ENCODE peak calls at places on chromosomes 1 and 21, in six cellular contexts. One of them, this sample, is unnamed. For H3K9me3, the result is how much of the 10 kb centered on the place peaks cover.

GRCh38 chr1:70333245-70333644 is 21.3 kb downstream of the ANKRD13C start:
- DNase-seq in transverse colon: no peak
- DNase-seq in upper lobe of left lung: no peak
- DNase-seq in Karpas-422: no peak
- DNase-seq in CD8-positive, alpha-beta memory T cell: no peak
- DNase-seq in neural progenitor cell: no peak
- DNase-seq in this sample: no peak

GRCh38 chr1:245946905-245947304 is 560.2 kb downstream of the SMYD3 start:
- DNase-seq in upper lobe of left lung: no peak
- DNase-seq in Karpas-422: no peak
- DNase-seq in CD8-positive, alpha-beta memory T cell: no peak
- DNase-seq in neural progenitor cell: peak
- DNase-seq in transverse colon: no peak
- DNase-seq in this sample: no peak

GRCh38 chr1:17452686-17453085 is 13.2 kb upstream of the RCC2 start:
- DNase-seq in neural progenitor cell: no peak
- DNase-seq in Karpas-422: no peak
- DNase-seq in CD8-positive, alpha-beta memory T cell: no peak
- DNase-seq in upper lobe of left lung: no peak
- DNase-seq in transverse colon: no peak
- DNase-seq in this sample: no peak

GRCh38 chr1:44693159-44693558 is 18.6 kb downstream of the ARMH1 start:
- DNase-seq in transverse colon: no peak
- DNase-seq in upper lobe of left lung: no peak
- DNase-seq in Karpas-422: no peak
- DNase-seq in neural progenitor cell: no peak
- DNase-seq in CD8-positive, alpha-beta memory T cell: no peak
- DNase-seq in this sample: no peak

GRCh38 chr21:26366781-26367180 is 196.2 kb upstream of the APP start:
- DNase-seq in Karpas-422: no peak
- DNase-seq in CD8-positive, alpha-beta memory T cell: no peak
- DNase-seq in upper lobe of left lung: no peak
- DNase-seq in transverse colon: no peak
- DNase-seq in neural progenitor cell: no peak
- DNase-seq in this sample: no peak

GRCh38 chr21:33451634-33452071 is 28.1 kb downstream of the TMEM50B start:
- DNase-seq in neural progenitor cell: no peak
- DNase-seq in Karpas-422: no peak
- DNase-seq in transverse colon: no peak
- DNase-seq in CD8-positive, alpha-beta memory T cell: no peak
- DNase-seq in upper lobe of left lung: no peak
- DNase-seq in this sample: no peak

GRCh38 chr1:7538849-7539771 is 232.0 kb upstream of the VAMP3 start:
- DNase-seq in transverse colon: no peak
- DNase-seq in neural progenitor cell: no peak
- DNase-seq in Karpas-422: no peak
- DNase-seq in upper lobe of left lung: no peak
- DNase-seq in CD8-positive, alpha-beta memory T cell: no peak
- DNase-seq in this sample: no peak

GRCh38 chr1:24108334-24109165 is 3.4 kb downstream of the MYOM3 start:
- DNase-seq in transverse colon: peak
- DNase-seq in neural progenitor cell: no peak
- DNase-seq in CD8-positive, alpha-beta memory T cell: no peak
- DNase-seq in upper lobe of left lung: no peak
- DNase-seq in Karpas-422: no peak
- DNase-seq in this sample: no peak

GRCh38 chr1:236484310-236484971 is 39.3 kb upstream of the LGALS8 start:
- DNase-seq in CD8-positive, alpha-beta memory T cell: no peak
- DNase-seq in upper lobe of left lung: no peak
- DNase-seq in transverse colon: no peak
- DNase-seq in neural progenitor cell: no peak
- DNase-seq in Karpas-422: no peak
- DNase-seq in this sample: no peak

GRCh38 chr1:37765937-37766664 is 1.2 kb upstream of the EPHA10 start:
- DNase-seq in neural progenitor cell: peak
- DNase-seq in CD8-positive, alpha-beta memory T cell: no peak
- DNase-seq in Karpas-422: peak
- DNase-seq in upper lobe of left lung: no peak
- DNase-seq in transverse colon: no peak
- DNase-seq in this sample: no peak

GRCh38 chr1:109197163-109198042 is 16.3 kb upstream of the SARS1 start:
- DNase-seq in Karpas-422: no peak
- DNase-seq in upper lobe of left lung: peak
- DNase-seq in transverse colon: no peak
- DNase-seq in neural progenitor cell: no peak
- DNase-seq in CD8-positive, alpha-beta memory T cell: no peak
- DNase-seq in this sample: no peak

GRCh38 chr21:18832950-18833349 is 429.4 kb upstream of the TMPRSS15 start:
- DNase-seq in Karpas-422: no peak
- DNase-seq in transverse colon: no peak
- DNase-seq in neural progenitor cell: no peak
- DNase-seq in upper lobe of left lung: no peak
- DNase-seq in CD8-positive, alpha-beta memory T cell: no peak
- DNase-seq in this sample: no peak

GRCh38 chr1:115133440-115133839 is 44.1 kb upstream of the TSPAN2 start:
- DNase-seq in CD8-positive, alpha-beta memory T cell: no peak
- DNase-seq in neural progenitor cell: no peak
- DNase-seq in upper lobe of left lung: no peak
- DNase-seq in transverse colon: no peak
- DNase-seq in Karpas-422: no peak
- DNase-seq in this sample: no peak

GRCh38 chr1:93275634-93276295 is 69.9 kb upstream of the DR1 start:
- DNase-seq in Karpas-422: no peak
- DNase-seq in upper lobe of left lung: peak
- DNase-seq in neural progenitor cell: peak
- DNase-seq in transverse colon: no peak
- DNase-seq in CD8-positive, alpha-beta memory T cell: no peak
- DNase-seq in this sample: no peak

GRCh38 chr21:37677006-37677405 is 239.3 kb downstream of the KCNJ6 start:
- DNase-seq in CD8-positive, alpha-beta memory T cell: no peak
- DNase-seq in transverse colon: no peak
- DNase-seq in Karpas-422: no peak
- DNase-seq in neural progenitor cell: no peak
- DNase-seq in upper lobe of left lung: no peak
- DNase-seq in this sample: no peak

GRCh38 chr21:41972511-41973205 is 18.8 kb upstream of the C2CD2 start:
- DNase-seq in transverse colon: no peak
- DNase-seq in CD8-positive, alpha-beta memory T cell: no peak
- DNase-seq in neural progenitor cell: no peak
- DNase-seq in Karpas-422: no peak
- DNase-seq in upper lobe of left lung: no peak
- DNase-seq in this sample: no peak

GRCh38 chr1:246647513-246647912 is 76.7 kb upstream of the SCCPDH start:
- DNase-seq in transverse colon: no peak
- DNase-seq in Karpas-422: no peak
- DNase-seq in CD8-positive, alpha-beta memory T cell: no peak
- DNase-seq in upper lobe of left lung: no peak
- DNase-seq in neural progenitor cell: no peak
- DNase-seq in this sample: no peak

GRCh38 chr1:32786856-32787255 is 30.3 kb downstream of the YARS1 start:
- DNase-seq in Karpas-422: peak
- DNase-seq in CD8-positive, alpha-beta memory T cell: no peak
- DNase-seq in upper lobe of left lung: no peak
- DNase-seq in neural progenitor cell: no peak
- DNase-seq in transverse colon: no peak
- DNase-seq in this sample: no peak

GRCh38 chr1:236092899-236093298 is 28.0 kb upstream of the NID1 start:
- DNase-seq in Karpas-422: no peak
- DNase-seq in upper lobe of left lung: no peak
- DNase-seq in neural progenitor cell: no peak
- DNase-seq in CD8-positive, alpha-beta memory T cell: no peak
- DNase-seq in transverse colon: no peak
- DNase-seq in this sample: no peak

GRCh38 chr1:151611288-151611790 is 511 bp upstream of the SNX27 start:
- DNase-seq in upper lobe of left lung: peak
- DNase-seq in CD8-positive, alpha-beta memory T cell: no peak
- DNase-seq in transverse colon: peak
- DNase-seq in neural progenitor cell: no peak
- DNase-seq in Karpas-422: peak
- DNase-seq in this sample: no peak

GRCh38 chr1:215166886-215167285 is 84.3 kb downstream of the KCNK2 start:
- DNase-seq in upper lobe of left lung: no peak
- DNase-seq in Karpas-422: no peak
- DNase-seq in CD8-positive, alpha-beta memory T cell: no peak
- DNase-seq in neural progenitor cell: no peak
- DNase-seq in transverse colon: no peak
- DNase-seq in this sample: no peak

GRCh38 chr1:200699871-200700270 is 30.2 kb upstream of the DDX59 start:
- DNase-seq in transverse colon: no peak
- DNase-seq in Karpas-422: no peak
- DNase-seq in upper lobe of left lung: no peak
- DNase-seq in CD8-positive, alpha-beta memory T cell: no peak
- DNase-seq in neural progenitor cell: no peak
- DNase-seq in this sample: no peak

GRCh38 chr1:15459771-15460719 is 3.5 kb downstream of the CELA2A start:
- DNase-seq in transverse colon: no peak
- DNase-seq in neural progenitor cell: no peak
- DNase-seq in CD8-positive, alpha-beta memory T cell: no peak
- DNase-seq in upper lobe of left lung: no peak
- DNase-seq in Karpas-422: no peak
- DNase-seq in this sample: no peak

DNA sequence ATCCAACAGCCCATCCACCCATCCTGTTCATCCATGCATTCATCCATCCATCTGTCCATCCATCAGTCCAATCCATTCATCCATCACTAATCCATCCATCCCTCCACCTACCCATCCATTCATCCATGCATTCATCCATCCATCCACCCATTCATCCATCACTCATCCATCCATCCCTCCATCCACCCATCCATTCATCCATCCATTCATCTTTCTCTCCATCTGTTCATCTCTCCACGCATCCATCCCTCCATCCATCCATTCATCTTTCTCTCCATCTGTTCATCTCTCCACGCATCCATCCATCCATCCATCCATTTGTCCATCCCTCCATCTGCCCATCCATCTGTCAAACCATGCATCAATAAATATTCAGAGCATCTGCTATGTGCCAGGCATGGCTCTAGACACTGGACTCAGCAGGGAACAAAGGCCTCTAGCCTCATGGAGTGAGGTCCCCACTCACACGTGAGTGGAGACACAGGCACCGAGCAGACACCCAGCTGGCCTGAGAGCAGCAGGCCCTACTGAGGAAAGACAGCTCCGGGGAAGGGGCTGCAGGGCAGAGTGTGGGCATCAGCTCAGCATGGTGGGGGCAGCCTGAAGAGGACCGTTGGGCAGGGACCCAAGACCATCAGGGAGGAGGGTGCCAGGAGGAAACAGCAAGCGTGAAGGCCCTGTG is 9.6 kb downstream of the KRTAP10-1 start:
- DNase-seq in Karpas-422: no peak
- DNase-seq in transverse colon: no peak
- DNase-seq in CD8-positive, alpha-beta memory T cell: no peak
- DNase-seq in upper lobe of left lung: no peak
- DNase-seq in neural progenitor cell: no peak
- DNase-seq in this sample: no peak
- H3K9me3 ChIP-seq in Karpas-422: under half
- H3K9me3 ChIP-seq in transverse colon: under half
- H3K9me3 ChIP-seq in CD8-positive, alpha-beta memory T cell: under half
- H3K9me3 ChIP-seq in upper lobe of left lung: under half
- H3K9me3 ChIP-seq in neural progenitor cell: under half
- H3K9me3 ChIP-seq in this sample: under half

DNA sequence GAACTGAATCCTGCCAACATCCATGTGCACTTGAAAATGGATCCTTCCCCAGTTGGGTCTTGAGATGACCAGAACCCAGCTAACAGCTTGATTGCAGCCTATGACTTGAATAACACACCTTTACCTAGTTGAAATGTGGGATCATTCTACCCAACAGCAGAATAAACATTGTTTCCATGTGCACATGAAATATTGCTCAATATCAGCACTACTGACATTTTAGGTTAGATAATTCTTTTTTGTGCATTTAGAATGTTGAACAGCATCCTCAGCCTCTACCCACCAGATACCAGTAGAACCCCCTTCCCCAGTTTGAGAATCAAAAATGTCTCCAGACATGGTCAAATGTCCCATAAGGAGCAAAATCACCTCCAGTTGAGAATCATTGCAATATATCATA is 7.8 kb upstream of the TRAF5 start:
- DNase-seq in neural progenitor cell: no peak
- DNase-seq in Karpas-422: no peak
- DNase-seq in CD8-positive, alpha-beta memory T cell: no peak
- DNase-seq in transverse colon: no peak
- DNase-seq in upper lobe of left lung: no peak
- DNase-seq in this sample: no peak
- H3K9me3 ChIP-seq in neural progenitor cell: under half
- H3K9me3 ChIP-seq in Karpas-422: under half
- H3K9me3 ChIP-seq in CD8-positive, alpha-beta memory T cell: under half
- H3K9me3 ChIP-seq in transverse colon: under half
- H3K9me3 ChIP-seq in upper lobe of left lung: under half
- H3K9me3 ChIP-seq in this sample: under half

DNA sequence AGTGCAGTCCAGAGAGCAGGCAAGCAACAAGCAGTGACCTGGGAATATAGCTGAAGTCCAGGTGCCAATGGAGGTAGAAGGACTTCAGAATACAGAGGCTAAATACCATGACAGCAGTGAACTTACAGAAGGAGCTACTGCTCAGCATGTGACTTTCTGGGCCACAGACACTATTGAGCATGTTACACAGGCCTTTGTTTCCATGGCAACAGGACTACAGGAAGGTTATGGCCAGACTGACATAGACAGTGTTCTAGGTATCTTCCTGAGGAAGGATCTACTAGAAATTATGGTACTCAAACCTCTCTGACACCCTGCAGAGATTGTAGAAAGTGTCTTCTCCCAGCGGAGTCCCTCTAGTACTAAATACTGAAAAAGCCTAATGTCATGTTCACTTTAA is 11.0 kb downstream of the OR2M5 start:
- DNase-seq in upper lobe of left lung: no peak
- DNase-seq in neural progenitor cell: no peak
- DNase-seq in Karpas-422: no peak
- DNase-seq in transverse colon: no peak
- DNase-seq in CD8-positive, alpha-beta memory T cell: no peak
- DNase-seq in this sample: no peak
- H3K9me3 ChIP-seq in upper lobe of left lung: under half
- H3K9me3 ChIP-seq in neural progenitor cell: under half
- H3K9me3 ChIP-seq in Karpas-422: under half
- H3K9me3 ChIP-seq in transverse colon: under half
- H3K9me3 ChIP-seq in CD8-positive, alpha-beta memory T cell: under half
- H3K9me3 ChIP-seq in this sample: under half

GRCh38 chr1:207033302-207033701 is 746 bp upstream of the C1orf116 start:
- DNase-seq in neural progenitor cell: no peak
- DNase-seq in transverse colon: no peak
- DNase-seq in upper lobe of left lung: no peak
- DNase-seq in CD8-positive, alpha-beta memory T cell: no peak
- DNase-seq in Karpas-422: no peak
- DNase-seq in this sample: no peak

GRCh38 chr1:207034208-207034607 is 1.7 kb upstream of the C1orf116 start:
- DNase-seq in transverse colon: no peak
- DNase-seq in upper lobe of left lung: no peak
- DNase-seq in Karpas-422: no peak
- DNase-seq in CD8-positive, alpha-beta memory T cell: no peak
- DNase-seq in neural progenitor cell: no peak
- DNase-seq in this sample: no peak

GRCh38 chr1:207031632-207032258 is 811 bp downstream of the C1orf116 start:
- DNase-seq in CD8-positive, alpha-beta memory T cell: no peak
- DNase-seq in transverse colon: peak
- DNase-seq in upper lobe of left lung: no peak
- DNase-seq in neural progenitor cell: no peak
- DNase-seq in Karpas-422: no peak
- DNase-seq in this sample: no peak

GRCh38 chr1:207031016-207031415 is 1.5 kb downstream of the C1orf116 start:
- DNase-seq in Karpas-422: no peak
- DNase-seq in upper lobe of left lung: no peak
- DNase-seq in CD8-positive, alpha-beta memory T cell: no peak
- DNase-seq in transverse colon: no peak
- DNase-seq in neural progenitor cell: no peak
- DNase-seq in this sample: no peak

GRCh38 chr1:207032528-207033017 is at the start of gene C1orf116:
- DNase-seq in upper lobe of left lung: peak
- DNase-seq in Karpas-422: no peak
- DNase-seq in neural progenitor cell: peak
- DNase-seq in CD8-positive, alpha-beta memory T cell: no peak
- DNase-seq in transverse colon: peak
- DNase-seq in this sample: no peak
- H3K9me3 ChIP-seq in upper lobe of left lung: under half
- H3K9me3 ChIP-seq in Karpas-422: under half
- H3K9me3 ChIP-seq in neural progenitor cell: under half
- H3K9me3 ChIP-seq in CD8-positive, alpha-beta memory T cell: under half
- H3K9me3 ChIP-seq in transverse colon: under half
- H3K9me3 ChIP-seq in this sample: under half